ENCODE peak calls at places on chromosomes 3 and 15, in seven cellular contexts. F is esophagus squamous epithelium, N is pancreas, J is GM23338, T is psoas muscle, L is IMR-90, H is Peyer's patch. W is an unnamed sample. For H3K4me1, the result is how much of the 10 kb centered on the place peaks cover.

GRCh38 chr3:14461748-14462324 is 59.4 kb downstream of the SLC6A6 start:
- DNase-seq in J (peak), L (peak), F (no peak), H (peak), T (no peak), N (peak), W (peak)

GRCh38 chr3:10224794-10225660 is 23.2 kb upstream of the TATDN2 start:
- DNase-seq in T (peak), F (peak), L (peak), N (peak), H (peak), J (peak), W (peak)

GRCh38 chr15:43133429-43134156 is at the start of gene TMEM62:
- DNase-seq in L (peak), H (peak), F (peak), J (peak), T (peak), N (peak), W (peak)

GRCh38 chr3:100662113-100662823 is 47.0 kb upstream of the TFG start:
- DNase-seq in L (peak), T (no peak), F (no peak), J (peak), H (no peak), N (no peak), W (no peak)

GRCh38 chr3:169660709-169661566 is 2.6 kb downstream of the MECOM start:
- DNase-seq in N (peak), L (peak), H (no peak), F (no peak), J (peak), T (no peak), W (no peak)

GRCh38 chr3:28476194-28476593 is 127.6 kb upstream of the AZI2 start:
- DNase-seq in L (peak), F (no peak), H (no peak), J (peak), T (no peak), N (no peak), W (no peak)

GRCh38 chr3:141050576-141050912 is 603 bp upstream of the SPSB4 start:
- DNase-seq in F (no peak), H (no peak), J (peak), N (no peak), T (no peak), L (no peak), W (no peak)

GRCh38 chr3:40422861-40423260 is 34.3 kb upstream of the RPL14 start:
- DNase-seq in T (no peak), L (no peak), N (no peak), H (no peak), F (no peak), J (no peak), W (no peak)

GRCh38 chr3:184234224-184234623 is 4.8 kb downstream of the VWA5B2 start:
- DNase-seq in H (no peak), J (peak), F (no peak), N (peak), L (peak), T (peak), W (no peak)

GRCh38 chr3:139358857-139359562 is 15.2 kb downstream of the MRPS22 start:
- DNase-seq in L (no peak), T (no peak), N (no peak), J (no peak), F (no peak), H (no peak), W (no peak)

GRCh38 chr3:178709047-178709446 is 172.8 kb downstream of the KCNMB2 start:
- DNase-seq in F (no peak), T (no peak), J (peak), L (peak), N (no peak), H (no peak), W (no peak)

GRCh38 chr3:168218600-168218999 is 122.9 kb upstream of the GOLIM4 start:
- DNase-seq in F (no peak), T (no peak), N (no peak), L (no peak), H (no peak), J (no peak), W (no peak)

GRCh38 chr3:128296469-128297251 is 143.4 kb downstream of the EEFSEC start:
- DNase-seq in H (peak), N (no peak), T (no peak), J (no peak), L (no peak), F (no peak), W (no peak)

GRCh38 chr3:170418422-170419300 is at the start of gene CLDN11:
- DNase-seq in L (peak), F (no peak), H (no peak), J (peak), N (no peak), T (peak), W (no peak)

GRCh38 chr3:138941259-138941885 is 5.6 kb downstream of the FOXL2 start:
- DNase-seq in T (no peak), H (no peak), L (peak), N (peak), J (peak), F (no peak), W (no peak)

GRCh38 chr3:150761831-150762661 is 923 bp downstream of the SIAH2 start:
- DNase-seq in J (peak), N (peak), T (peak), L (peak), H (peak), F (no peak), W (no peak)

GRCh38 chr15:60667190-60667868 is 188.4 kb upstream of the ICE2 start:
- DNase-seq in T (no peak), J (peak), H (no peak), F (no peak), L (no peak), N (no peak), W (no peak)

GRCh38 chr3:98331329-98331728 is 22.3 kb upstream of the OR5K4 start:
- DNase-seq in L (no peak), F (no peak), T (no peak), N (no peak), H (no peak), J (no peak), W (no peak)

GRCh38 chr15:68598171-68599152 is 19.7 kb downstream of the CORO2B start:
- DNase-seq in J (no peak), T (no peak), H (no peak), F (no peak), N (no peak), L (no peak), W (no peak)

GRCh38 chr3:12954891-12955650 is 113.7 kb upstream of the RPL32 start:
- DNase-seq in L (no peak), F (no peak), N (peak), J (no peak), T (peak), H (peak), W (no peak)

GRCh38 chr3:46982581-46982980 is 3.1 kb downstream of the NBEAL2 start:
- DNase-seq in T (no peak), L (no peak), J (no peak), F (no peak), H (no peak), N (no peak), W (no peak)

GRCh38 chr3:100045696-100046095 is 68.6 kb downstream of the FILIP1L start:
- DNase-seq in T (peak), J (peak), H (peak), L (peak), N (peak), F (peak), W (no peak)

GRCh38 chr15:90029024-90029423 is 27.9 kb downstream of the ZNF710 start:
- DNase-seq in H (no peak), L (no peak), F (no peak), J (no peak), N (peak), T (no peak), W (no peak)

GRCh38 chr3:98564282-98565005 is 29.0 kb downstream of the CPOX start:
- DNase-seq in N (no peak), L (no peak), T (no peak), H (no peak), F (no peak), J (no peak), W (peak)

DNA sequence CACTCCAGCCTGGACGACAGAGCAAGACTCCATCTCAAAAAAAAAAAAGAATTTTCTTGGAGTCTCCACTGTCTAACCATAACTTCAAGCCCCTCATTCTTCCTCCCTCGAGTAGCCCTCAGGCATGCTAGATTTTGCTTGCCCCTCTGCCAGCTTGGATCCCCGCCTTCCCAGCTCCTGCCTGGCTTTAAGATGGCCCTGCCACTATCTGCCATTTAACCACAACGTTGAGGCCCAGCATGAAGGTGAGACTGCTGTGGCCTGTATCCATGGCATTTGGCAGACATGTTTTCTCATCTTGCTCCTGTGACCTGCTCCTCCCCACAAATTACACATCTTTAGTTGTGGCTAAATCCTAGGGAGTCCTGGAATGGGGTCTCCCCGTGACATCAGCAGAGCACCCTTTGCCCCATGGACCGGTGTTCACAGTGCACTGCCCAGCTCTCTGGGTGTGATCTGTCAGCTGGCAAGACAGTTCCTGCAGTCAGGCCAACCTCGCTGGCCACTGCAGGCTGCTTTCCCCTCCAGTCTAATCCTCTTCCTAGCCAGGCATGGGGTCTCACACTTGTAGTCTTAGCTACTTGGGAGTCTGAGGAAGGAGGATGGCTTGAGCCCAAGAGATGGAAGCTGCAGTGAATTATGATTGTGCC is 10.4 kb downstream of the VPS18 start:
- DNase-seq in L (no peak), N (no peak), J (no peak), F (no peak), T (no peak), H (no peak), W (no peak)
- H3K27ac ChIP-seq in L (no peak), N (no peak), J (no peak), F (no peak), T (peak), H (peak), W (no peak)

GRCh38 chr3:29763115-29763514 is 482.2 kb downstream of the RBMS3 start:
- DNase-seq in F (no peak), T (no peak), H (no peak), J (no peak), L (no peak), N (no peak), W (no peak)

GRCh38 chr3:29757054-29757777 is 476.3 kb downstream of the RBMS3 start:
- DNase-seq in L (peak), T (no peak), J (no peak), N (peak), H (no peak), F (no peak), W (no peak)

GRCh38 chr3:29758108-29759020 is 477.5 kb downstream of the RBMS3 start:
- DNase-seq in J (no peak), H (no peak), L (peak), T (no peak), N (no peak), F (no peak), W (no peak)

GRCh38 chr3:29759021-29759359 is 478.1 kb downstream of the RBMS3 start:
- DNase-seq in T (no peak), L (peak), J (no peak), H (no peak), N (peak), F (no peak), W (no peak)

DNA sequence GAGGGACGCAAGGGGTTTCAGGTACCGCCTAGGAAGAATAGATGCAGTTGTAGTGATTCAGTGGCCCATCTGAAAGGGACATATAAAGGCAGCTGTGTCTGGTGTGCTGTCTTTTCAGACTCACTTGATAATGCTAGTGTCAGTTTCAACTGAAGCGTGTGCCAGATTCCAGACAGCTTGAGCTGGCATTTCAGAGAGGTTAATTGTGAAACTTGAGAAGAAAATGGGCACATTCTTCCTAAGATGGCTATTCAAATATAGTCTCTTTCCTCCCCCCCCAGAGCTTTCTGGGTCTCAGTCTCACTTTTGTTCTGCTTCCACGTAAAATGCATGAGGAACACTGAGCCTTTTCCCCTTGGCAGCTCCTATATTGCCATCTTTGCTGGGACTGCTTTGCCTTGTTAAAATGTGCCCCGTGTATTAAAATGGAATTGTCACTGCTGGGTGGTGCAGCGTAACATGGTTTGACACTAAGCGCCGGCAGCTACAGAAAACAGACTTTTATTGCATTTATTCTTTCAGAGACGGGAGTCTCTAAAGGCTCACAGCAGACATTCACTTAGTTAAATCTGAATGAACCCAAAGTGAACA is 478.7 kb downstream of the RBMS3 start:
- DNase-seq in N (no peak), J (no peak), T (peak), F (no peak), L (peak), H (no peak), W (no peak)
- H3K4me1 ChIP-seq in N (under half), J (under half), T (under half), F (under half), L (under half), H (under half), W (under half)

DNA sequence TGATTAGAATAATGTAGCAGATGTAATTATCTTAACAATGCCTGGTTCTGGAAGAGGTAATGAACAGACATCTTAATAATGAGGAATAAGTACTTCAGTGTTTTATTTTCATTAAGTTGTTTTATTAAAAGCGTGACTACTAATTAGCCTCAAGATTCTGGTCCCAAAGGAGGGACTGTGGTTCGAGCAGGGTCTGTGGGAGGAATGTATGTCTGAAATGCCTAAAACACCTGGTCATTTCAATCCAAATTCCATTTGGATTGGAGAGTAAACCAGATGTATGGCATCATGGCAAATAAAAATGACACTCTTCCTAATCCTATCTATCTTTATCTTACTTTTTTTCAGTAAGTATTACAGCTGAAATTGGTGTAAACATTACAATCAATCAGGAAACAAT is 243.2 kb downstream of the PDZRN3 start:
- DNase-seq in H (no peak), L (no peak), T (no peak), J (no peak), N (no peak), F (no peak), W (no peak)
- H3K27ac ChIP-seq in H (no peak), L (no peak), T (no peak), J (no peak), N (no peak), F (no peak), W (no peak)

DNA sequence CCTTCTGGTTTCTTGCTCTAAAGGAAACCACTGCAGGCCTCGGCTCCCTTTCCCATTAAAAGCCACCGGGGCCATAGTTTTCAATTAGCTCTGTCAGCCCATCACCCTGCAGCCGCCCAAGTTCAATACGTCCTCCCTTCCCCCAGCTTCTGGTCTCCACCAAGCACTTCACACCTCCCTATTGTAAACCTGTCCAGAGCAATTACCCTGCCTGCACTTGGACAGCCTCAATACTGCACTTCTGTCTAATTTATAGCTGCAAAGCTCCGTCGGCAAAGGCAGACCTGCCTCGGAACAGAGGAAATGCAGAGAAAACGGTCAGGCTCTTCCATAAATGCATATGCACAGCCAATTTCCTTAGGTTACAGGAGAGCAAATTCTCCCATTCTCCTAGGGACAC is 21.9 kb downstream of the LRIG1 start:
- DNase-seq in H (no peak), N (no peak), J (no peak), T (no peak), F (no peak), L (no peak), W (no peak)
- H3K4me1 ChIP-seq in H (under half), N (half or more), J (half or more), T (half or more), F (under half), L (under half), W (under half)

DNA sequence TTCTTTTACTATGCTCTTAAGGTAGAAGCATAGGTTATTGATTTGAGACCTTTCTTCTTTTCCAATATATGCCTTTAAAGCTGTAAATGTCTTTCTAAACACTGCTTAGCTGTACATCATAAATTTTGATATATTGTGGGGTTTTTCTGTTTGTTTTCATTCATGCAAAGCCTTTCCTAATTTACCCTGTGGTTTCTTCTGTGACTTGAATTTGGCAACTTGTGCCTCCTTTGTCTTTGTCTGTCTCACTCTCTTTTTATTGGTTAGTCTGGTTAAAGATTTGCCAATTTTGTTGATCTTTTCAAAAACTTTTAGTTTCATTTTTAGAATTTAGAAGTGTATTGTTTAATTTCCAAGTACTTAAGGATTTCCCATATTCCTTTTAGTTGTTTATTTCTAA is 343.1 kb downstream of the OXSM start:
- DNase-seq in H (no peak), J (no peak), T (no peak), L (no peak), N (no peak), F (no peak), W (no peak)
- H3K27ac ChIP-seq in H (no peak), J (no peak), T (no peak), L (no peak), N (no peak), F (no peak), W (no peak)

DNA sequence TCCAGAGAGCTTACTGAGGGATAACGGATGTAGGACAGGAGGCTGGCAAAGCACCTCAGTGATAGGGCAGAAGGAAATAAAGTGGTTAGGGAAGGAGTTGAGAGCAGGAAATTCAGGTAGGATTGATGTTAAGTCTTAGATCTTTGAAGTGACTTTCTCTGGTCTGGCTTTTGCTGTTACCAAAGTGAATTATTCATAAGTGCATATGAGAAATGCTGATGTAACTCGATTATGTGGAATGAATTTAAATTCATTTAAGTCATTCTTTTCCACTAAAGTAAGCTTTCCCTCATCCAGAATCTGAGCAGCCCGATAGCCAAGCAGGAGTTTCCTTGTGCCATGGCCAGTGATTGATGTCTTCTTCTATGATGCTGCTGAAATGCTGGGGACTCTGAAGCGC is 72.2 kb downstream of the IGF1R start:
- DNase-seq in L (no peak), J (no peak), H (no peak), N (no peak), F (no peak), T (no peak), W (no peak)
- H3K4me1 ChIP-seq in L (under half), J (half or more), H (under half), N (under half), F (under half), T (under half), W (under half)

GRCh38 chr3:64311424-64311920 is 86.2 kb upstream of the PRICKLE2 start:
- DNase-seq in T (no peak), H (no peak), J (no peak), F (no peak), N (no peak), L (peak), W (no peak)
- H3K27ac ChIP-seq in T (no peak), H (no peak), J (no peak), F (no peak), N (no peak), L (no peak), W (no peak)